ENCODE peak calls at places on chromosome 9, in eight cellular contexts. One of them, this sample, is unnamed.

GRCh38 chr9:138098116-138098907 is 220.7 kb downstream of the CACNA1B start:
- DNase-seq in HL-60: no peak
- DNase-seq in fibroblast of pulmonary artery: no peak
- DNase-seq in pancreas: peak; percentile 24
- DNase-seq in sigmoid colon: no peak
- DNase-seq in psoas muscle: no peak
- DNase-seq in AG04450: no peak
- DNase-seq in WERI-Rb-1: no peak
- DNase-seq in this sample: no peak

GRCh38 chr9:101458955-101459631 is 23.5 kb upstream of the ALDOB start:
- DNase-seq in WERI-Rb-1: peak; percentile 62
- DNase-seq in psoas muscle: no peak
- DNase-seq in fibroblast of pulmonary artery: peak; percentile 83
- DNase-seq in sigmoid colon: no peak
- DNase-seq in pancreas: no peak
- DNase-seq in AG04450: peak; percentile 56
- DNase-seq in HL-60: no peak
- DNase-seq in this sample: peak; percentile 78

GRCh38 chr9:126334626-126335621 is 8.3 kb downstream of the MVB12B start:
- DNase-seq in psoas muscle: peak; percentile 78
- DNase-seq in WERI-Rb-1: no peak
- DNase-seq in pancreas: no peak
- DNase-seq in sigmoid colon: no peak
- DNase-seq in HL-60: no peak
- DNase-seq in fibroblast of pulmonary artery: peak; percentile 48
- DNase-seq in AG04450: no peak
- DNase-seq in this sample: no peak

GRCh38 chr9:105421154-105421553 is 26.7 kb upstream of the FSD1L start:
- DNase-seq in fibroblast of pulmonary artery: no peak
- DNase-seq in psoas muscle: no peak
- DNase-seq in AG04450: no peak
- DNase-seq in sigmoid colon: no peak
- DNase-seq in HL-60: no peak
- DNase-seq in pancreas: no peak
- DNase-seq in WERI-Rb-1: no peak
- DNase-seq in this sample: no peak

GRCh38 chr9:34037626-34038025 is 11.1 kb downstream of the UBAP2 start:
- DNase-seq in sigmoid colon: no peak
- DNase-seq in psoas muscle: no peak
- DNase-seq in pancreas: no peak
- DNase-seq in fibroblast of pulmonary artery: no peak
- DNase-seq in HL-60: no peak
- DNase-seq in WERI-Rb-1: no peak
- DNase-seq in AG04450: no peak
- DNase-seq in this sample: peak; percentile 74

GRCh38 chr9:97981828-97982164 is 1.3 kb upstream of the ANP32B start:
- DNase-seq in AG04450: no peak
- DNase-seq in psoas muscle: no peak
- DNase-seq in pancreas: no peak
- DNase-seq in WERI-Rb-1: no peak
- DNase-seq in sigmoid colon: no peak
- DNase-seq in fibroblast of pulmonary artery: no peak
- DNase-seq in HL-60: no peak
- DNase-seq in this sample: peak; percentile 42

GRCh38 chr9:97384406-97385262 is 27.3 kb upstream of the TDRD7 start:
- DNase-seq in fibroblast of pulmonary artery: no peak
- DNase-seq in AG04450: no peak
- DNase-seq in psoas muscle: no peak
- DNase-seq in pancreas: no peak
- DNase-seq in sigmoid colon: no peak
- DNase-seq in HL-60: no peak
- DNase-seq in WERI-Rb-1: no peak
- DNase-seq in this sample: no peak

GRCh38 chr9:136763649-136764035 is 676 bp downstream of the LCN15 start:
- DNase-seq in psoas muscle: peak; percentile 34
- DNase-seq in sigmoid colon: peak; percentile 45
- DNase-seq in HL-60: no peak
- DNase-seq in AG04450: no peak
- DNase-seq in fibroblast of pulmonary artery: no peak
- DNase-seq in pancreas: peak; percentile 44
- DNase-seq in WERI-Rb-1: no peak
- DNase-seq in this sample: no peak

GRCh38 chr9:133471551-133472276 is 7.2 kb downstream of the SLC2A6 start:
- DNase-seq in fibroblast of pulmonary artery: no peak
- DNase-seq in pancreas: peak; percentile 43
- DNase-seq in WERI-Rb-1: no peak
- DNase-seq in sigmoid colon: no peak
- DNase-seq in AG04450: no peak
- DNase-seq in HL-60: no peak
- DNase-seq in psoas muscle: no peak
- DNase-seq in this sample: no peak

GRCh38 chr9:115300896-115301295 is 182.9 kb upstream of the TNC start:
- DNase-seq in WERI-Rb-1: no peak
- DNase-seq in sigmoid colon: no peak
- DNase-seq in psoas muscle: no peak
- DNase-seq in AG04450: no peak
- DNase-seq in pancreas: no peak
- DNase-seq in fibroblast of pulmonary artery: no peak
- DNase-seq in HL-60: no peak
- DNase-seq in this sample: no peak

GRCh38 chr9:74528207-74528606 is 31.1 kb downstream of the RORB start:
- DNase-seq in psoas muscle: no peak
- DNase-seq in WERI-Rb-1: peak; percentile 70
- DNase-seq in sigmoid colon: no peak
- DNase-seq in AG04450: no peak
- DNase-seq in HL-60: no peak
- DNase-seq in pancreas: no peak
- DNase-seq in fibroblast of pulmonary artery: no peak
- DNase-seq in this sample: no peak

GRCh38 chr9:87389936-87390335 is 107.7 kb upstream of the DAPK1 start:
- DNase-seq in pancreas: no peak
- DNase-seq in HL-60: no peak
- DNase-seq in WERI-Rb-1: no peak
- DNase-seq in fibroblast of pulmonary artery: no peak
- DNase-seq in psoas muscle: no peak
- DNase-seq in sigmoid colon: no peak
- DNase-seq in AG04450: no peak
- DNase-seq in this sample: no peak

GRCh38 chr9:127924736-127925444 is 5.7 kb downstream of the PIP5KL1 start:
- DNase-seq in fibroblast of pulmonary artery: no peak
- DNase-seq in pancreas: no peak
- DNase-seq in AG04450: no peak
- DNase-seq in HL-60: no peak
- DNase-seq in WERI-Rb-1: no peak
- DNase-seq in psoas muscle: no peak
- DNase-seq in sigmoid colon: no peak
- DNase-seq in this sample: no peak

GRCh38 chr9:127925959-127926949 is 4.3 kb downstream of the PIP5KL1 start:
- DNase-seq in AG04450: no peak
- DNase-seq in sigmoid colon: no peak
- DNase-seq in pancreas: no peak
- DNase-seq in fibroblast of pulmonary artery: no peak
- DNase-seq in HL-60: no peak
- DNase-seq in WERI-Rb-1: no peak
- DNase-seq in psoas muscle: no peak
- DNase-seq in this sample: no peak

GRCh38 chr9:127928232-127929043 is 2.1 kb downstream of the PIP5KL1 start:
- DNase-seq in sigmoid colon: no peak
- DNase-seq in WERI-Rb-1: no peak
- DNase-seq in psoas muscle: no peak
- DNase-seq in fibroblast of pulmonary artery: no peak
- DNase-seq in HL-60: no peak
- DNase-seq in AG04450: no peak
- DNase-seq in pancreas: no peak
- DNase-seq in this sample: no peak

GRCh38 chr9:127927457-127928231 is 2.9 kb downstream of the PIP5KL1 start:
- DNase-seq in fibroblast of pulmonary artery: no peak
- DNase-seq in HL-60: no peak
- DNase-seq in sigmoid colon: no peak
- DNase-seq in AG04450: no peak
- DNase-seq in WERI-Rb-1: no peak
- DNase-seq in pancreas: peak; percentile 82
- DNase-seq in psoas muscle: no peak
- DNase-seq in this sample: no peak

DNA sequence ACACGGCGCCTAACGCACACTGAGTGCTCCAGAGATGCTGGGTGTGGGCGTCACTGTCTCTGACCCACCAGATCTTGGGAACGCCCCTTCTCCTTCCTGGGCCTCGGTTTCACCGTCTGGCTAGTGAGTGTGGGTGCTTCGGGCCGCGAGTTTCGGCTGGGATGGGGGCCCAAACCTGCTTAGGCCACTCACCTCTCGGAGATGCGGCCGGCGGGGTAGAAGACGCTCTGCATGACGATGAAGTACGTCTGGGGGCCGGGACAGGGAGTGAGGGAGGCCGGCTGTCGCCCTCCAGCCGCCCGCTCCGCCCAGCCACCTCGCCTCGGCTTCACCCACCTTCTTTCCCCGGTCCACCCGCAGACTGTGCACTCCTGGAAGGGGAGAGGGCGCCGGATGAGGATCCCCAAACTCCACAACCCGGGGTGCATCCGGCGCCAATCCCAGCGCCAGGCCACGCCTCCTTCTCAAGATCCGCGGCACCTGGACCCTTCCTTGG is 3.6 kb downstream of the PIP5KL1 start:
- DNase-seq in pancreas: no peak
- DNase-seq in HL-60: no peak
- DNase-seq in psoas muscle: no peak
- DNase-seq in AG04450: no peak
- DNase-seq in sigmoid colon: no peak
- DNase-seq in fibroblast of pulmonary artery: no peak
- DNase-seq in WERI-Rb-1: no peak
- DNase-seq in this sample: no peak
- H3K4me3 ChIP-seq in pancreas: no peak overlapping the region
- H3K4me3 ChIP-seq in HL-60: no peak overlapping the region
- H3K4me3 ChIP-seq in psoas muscle: no peak overlapping the region
- H3K4me3 ChIP-seq in AG04450: peak overlapping the region; percentile 29
- H3K4me3 ChIP-seq in sigmoid colon: peak overlapping the region; percentile 5
- H3K4me3 ChIP-seq in fibroblast of pulmonary artery: peak overlapping the region; percentile 22
- H3K4me3 ChIP-seq in WERI-Rb-1: no peak overlapping the region
- H3K4me3 ChIP-seq in this sample: peak overlapping the region; percentile 46

DNA sequence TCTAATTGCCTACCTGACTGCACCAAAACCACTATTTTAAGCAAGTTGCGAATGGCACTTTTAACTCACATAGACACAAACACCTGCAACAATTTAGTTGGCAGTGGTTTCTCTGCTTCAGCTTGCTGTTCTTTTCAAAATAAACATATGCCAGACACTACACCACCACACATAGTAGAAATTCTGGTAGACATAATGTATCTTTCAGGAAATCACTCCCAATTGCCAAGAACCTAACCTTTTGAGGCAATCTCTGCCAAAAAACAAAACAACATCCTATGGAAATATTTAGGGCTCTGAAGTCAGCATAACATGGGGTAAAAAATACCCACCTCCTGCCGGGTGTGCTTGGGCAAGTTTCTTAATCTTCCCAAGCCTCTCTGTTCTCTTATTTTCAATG is 27.7 kb downstream of the GLIS3 start:
- DNase-seq in sigmoid colon: no peak
- DNase-seq in pancreas: no peak
- DNase-seq in HL-60: no peak
- DNase-seq in psoas muscle: no peak
- DNase-seq in WERI-Rb-1: no peak
- DNase-seq in AG04450: no peak
- DNase-seq in fibroblast of pulmonary artery: no peak
- DNase-seq in this sample: no peak
- H3K4me3 ChIP-seq in sigmoid colon: no peak overlapping the region
- H3K4me3 ChIP-seq in pancreas: no peak overlapping the region
- H3K4me3 ChIP-seq in HL-60: no peak overlapping the region
- H3K4me3 ChIP-seq in psoas muscle: no peak overlapping the region
- H3K4me3 ChIP-seq in WERI-Rb-1: no peak overlapping the region
- H3K4me3 ChIP-seq in AG04450: no peak overlapping the region
- H3K4me3 ChIP-seq in fibroblast of pulmonary artery: no peak overlapping the region
- H3K4me3 ChIP-seq in this sample: no peak overlapping the region

DNA sequence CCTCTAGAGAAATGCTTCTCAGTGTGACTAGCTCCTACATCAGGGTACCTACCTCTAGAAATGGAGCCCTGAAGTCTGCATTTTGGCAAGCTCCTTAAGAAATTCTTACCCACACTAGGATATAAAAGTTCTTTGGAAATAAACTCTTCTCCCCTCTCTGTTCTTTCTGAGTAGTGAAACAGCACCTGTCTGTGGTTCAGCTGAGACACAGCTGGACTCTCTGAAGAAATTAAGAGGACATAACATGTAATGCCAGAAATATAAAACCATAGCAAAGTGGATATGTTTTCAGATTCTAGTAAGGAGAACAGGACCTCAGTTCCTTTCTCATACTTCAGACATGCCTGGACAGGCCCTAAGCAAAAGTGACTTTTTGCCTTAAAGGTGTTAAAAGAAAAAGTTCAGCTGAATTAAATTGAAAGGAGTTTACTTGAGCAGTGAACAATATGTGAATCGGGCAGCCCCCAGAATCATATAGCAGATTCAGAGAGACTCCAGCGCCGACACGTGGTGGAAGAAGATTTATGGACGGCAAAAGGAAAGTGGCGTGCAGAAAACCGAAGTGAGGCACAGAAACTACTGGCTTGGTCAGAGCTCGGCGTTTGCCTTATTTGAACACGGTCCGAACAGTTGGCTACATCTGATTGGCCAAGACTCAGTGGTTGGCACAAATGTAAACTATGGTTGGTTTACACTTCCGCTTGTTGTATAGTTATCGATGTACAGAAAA is 64.5 kb downstream of the PRKACG start:
- DNase-seq in sigmoid colon: no peak
- DNase-seq in WERI-Rb-1: peak; percentile 26
- DNase-seq in AG04450: no peak
- DNase-seq in psoas muscle: peak; percentile 46
- DNase-seq in pancreas: no peak
- DNase-seq in HL-60: no peak
- DNase-seq in fibroblast of pulmonary artery: peak; percentile 31
- DNase-seq in this sample: no peak
- H3K4me3 ChIP-seq in sigmoid colon: no peak overlapping the region
- H3K4me3 ChIP-seq in WERI-Rb-1: no peak overlapping the region
- H3K4me3 ChIP-seq in AG04450: no peak overlapping the region
- H3K4me3 ChIP-seq in psoas muscle: peak overlapping the region; percentile 26
- H3K4me3 ChIP-seq in pancreas: no peak overlapping the region
- H3K4me3 ChIP-seq in HL-60: no peak overlapping the region
- H3K4me3 ChIP-seq in fibroblast of pulmonary artery: no peak overlapping the region
- H3K4me3 ChIP-seq in this sample: no peak overlapping the region

GRCh38 chr9:134474656-134475050 is 148.4 kb downstream of the RXRA start:
- DNase-seq in pancreas: no peak
- DNase-seq in psoas muscle: peak; percentile 38
- DNase-seq in AG04450: no peak
- DNase-seq in HL-60: no peak
- DNase-seq in fibroblast of pulmonary artery: no peak
- DNase-seq in sigmoid colon: no peak
- DNase-seq in WERI-Rb-1: no peak
- DNase-seq in this sample: no peak
- H3K4me3 ChIP-seq in pancreas: no peak overlapping the region
- H3K4me3 ChIP-seq in psoas muscle: no peak overlapping the region
- H3K4me3 ChIP-seq in AG04450: no peak overlapping the region
- H3K4me3 ChIP-seq in HL-60: no peak overlapping the region
- H3K4me3 ChIP-seq in fibroblast of pulmonary artery: no peak overlapping the region
- H3K4me3 ChIP-seq in sigmoid colon: no peak overlapping the region
- H3K4me3 ChIP-seq in WERI-Rb-1: no peak overlapping the region
- H3K4me3 ChIP-seq in this sample: no peak overlapping the region

DNA sequence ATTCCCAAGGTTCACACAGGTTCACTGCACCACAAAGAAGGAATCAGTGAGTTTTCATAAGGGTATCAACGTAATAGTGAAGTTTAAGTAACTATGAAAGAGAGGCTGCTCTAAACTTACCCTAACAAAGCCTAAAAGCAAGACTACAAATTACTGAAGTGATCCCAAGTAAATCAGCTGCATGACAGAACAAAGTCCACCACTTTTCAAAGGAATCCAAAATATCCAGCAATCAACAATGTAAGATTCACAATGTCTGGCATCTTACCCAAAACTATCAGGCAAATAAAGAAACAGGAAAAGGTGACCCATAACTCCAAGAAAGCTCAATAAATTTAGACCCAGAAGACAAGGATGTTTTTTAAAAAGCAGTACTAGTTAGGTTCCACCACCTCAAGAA is 70.1 kb downstream of the GNAQ start:
- DNase-seq in pancreas: no peak
- DNase-seq in HL-60: no peak
- DNase-seq in fibroblast of pulmonary artery: peak; percentile 51
- DNase-seq in AG04450: no peak
- DNase-seq in sigmoid colon: no peak
- DNase-seq in WERI-Rb-1: no peak
- DNase-seq in psoas muscle: no peak
- DNase-seq in this sample: peak; percentile 29
- H3K4me3 ChIP-seq in pancreas: no peak overlapping the region
- H3K4me3 ChIP-seq in HL-60: no peak overlapping the region
- H3K4me3 ChIP-seq in fibroblast of pulmonary artery: no peak overlapping the region
- H3K4me3 ChIP-seq in AG04450: no peak overlapping the region
- H3K4me3 ChIP-seq in sigmoid colon: no peak overlapping the region
- H3K4me3 ChIP-seq in WERI-Rb-1: no peak overlapping the region
- H3K4me3 ChIP-seq in psoas muscle: no peak overlapping the region
- H3K4me3 ChIP-seq in this sample: no peak overlapping the region